ENCODE peak calls at places on chromosomes 1 and 21, in seven cellular contexts. B is OCI-LY7; P is CD8-positive, alpha-beta T cell; K is body of pancreas; Q is upper lobe of right lung; A is PC-9; M is heart right ventricle. V is an unnamed sample. For H3K9me3, the result is how much of the 10 kb centered on the place peaks cover.

GRCh38 chr1:58454343-58454742 is 92.2 kb downstream of the OMA1 start:
- DNase-seq in B (no peak), P (no peak), K (no peak), Q (no peak), A (no peak), M (no peak), V (no peak)

GRCh38 chr21:42255038-42255601 is 36.2 kb downstream of the ABCG1 start:
- DNase-seq in B (peak), P (no peak), K (no peak), Q (no peak), A (no peak), M (no peak), V (no peak)

GRCh38 chr1:74161494-74161893 is 36.5 kb downstream of the LRRIQ3 start:
- DNase-seq in B (no peak), P (no peak), K (no peak), Q (no peak), A (no peak), M (no peak), V (no peak)

GRCh38 chr1:159171688-159172501 is 480 bp downstream of the CADM3 start:
- DNase-seq in B (no peak), P (no peak), K (no peak), Q (no peak), A (no peak), M (peak), V (no peak)

GRCh38 chr21:42781150-42781980 is 98.0 kb downstream of the WDR4 start:
- DNase-seq in B (no peak), P (no peak), K (peak), Q (peak), A (peak), M (no peak), V (no peak)

GRCh38 chr1:42736152-42736551 is 3.9 kb downstream of the CLDN19 start:
- DNase-seq in B (peak), P (no peak), K (no peak), Q (no peak), A (peak), M (no peak), V (no peak)

GRCh38 chr1:62691062-62691844 is 3.1 kb upstream of the DOCK7 start:
- DNase-seq in B (no peak), P (no peak), K (no peak), Q (no peak), A (no peak), M (no peak), V (no peak)

GRCh38 chr1:230103341-230104173 is 36.5 kb downstream of the GALNT2 start:
- DNase-seq in B (no peak), P (no peak), K (no peak), Q (no peak), A (no peak), M (no peak), V (no peak)

GRCh38 chr1:207454046-207454964 is at the start of gene CR2:
- DNase-seq in B (peak), P (peak), K (peak), Q (peak), A (peak), M (peak), V (no peak)

GRCh38 chr1:192133350-192133950 is 24.8 kb upstream of the RGS18 start:
- DNase-seq in B (no peak), P (no peak), K (no peak), Q (no peak), A (no peak), M (no peak), V (no peak)

GRCh38 chr1:55334140-55334539 is 119.0 kb upstream of the USP24 start:
- DNase-seq in B (no peak), P (no peak), K (no peak), Q (no peak), A (no peak), M (no peak), V (no peak)

GRCh38 chr1:5954964-5955363 is 37.3 kb downstream of the NPHP4 start:
- DNase-seq in B (peak), P (no peak), K (no peak), Q (no peak), A (no peak), M (no peak), V (no peak)

GRCh38 chr21:39114871-39115658 is 68.2 kb downstream of the PSMG1 start:
- DNase-seq in B (no peak), P (no peak), K (no peak), Q (no peak), A (peak), M (no peak), V (no peak)

GRCh38 chr21:41948404-41948895 is 5.4 kb downstream of the C2CD2 start:
- DNase-seq in B (no peak), P (no peak), K (no peak), Q (no peak), A (no peak), M (no peak), V (no peak)

GRCh38 chr1:117860906-117861610 is 68.4 kb downstream of the GDAP2 start:
- DNase-seq in B (no peak), P (no peak), K (no peak), Q (no peak), A (no peak), M (no peak), V (no peak)

GRCh38 chr1:25503551-25504426 is 39.6 kb upstream of the LDLRAP1 start:
- DNase-seq in B (peak), P (peak), K (peak), Q (peak), A (peak), M (peak), V (no peak)

GRCh38 chr1:222073307-222073995 is 331.6 kb upstream of the DUSP10 start:
- DNase-seq in B (no peak), P (no peak), K (no peak), Q (no peak), A (no peak), M (no peak), V (no peak)

GRCh38 chr1:1788646-1789431 is 10.6 kb upstream of the NADK start:
- DNase-seq in B (peak), P (no peak), K (peak), Q (no peak), A (peak), M (no peak), V (no peak)

GRCh38 chr1:160186246-160186645 is 4.1 kb upstream of the CASQ1 start:
- DNase-seq in B (no peak), P (no peak), K (no peak), Q (no peak), A (no peak), M (no peak), V (no peak)

GRCh38 chr1:162168261-162168660 is 98.8 kb downstream of the NOS1AP start:
- DNase-seq in B (no peak), P (no peak), K (peak), Q (no peak), A (peak), M (no peak), V (no peak)

GRCh38 chr1:225766967-225767413 is 10.6 kb upstream of the SRP9 start:
- DNase-seq in B (peak), P (no peak), K (no peak), Q (no peak), A (no peak), M (no peak), V (no peak)

GRCh38 chr1:114558548-114558947 is 22.9 kb downstream of the BCAS2 start:
- DNase-seq in B (peak), P (no peak), K (no peak), Q (no peak), A (no peak), M (no peak), V (no peak)

GRCh38 chr1:30034627-30035521 is 688.5 kb downstream of the MATN1 start:
- DNase-seq in B (no peak), P (no peak), K (no peak), Q (peak), A (peak), M (no peak), V (no peak)

GRCh38 chr1:48645883-48646282 is 130.8 kb downstream of the BEND5 start:
- DNase-seq in B (no peak), P (no peak), K (no peak), Q (no peak), A (no peak), M (no peak), V (no peak)

GRCh38 chr1:190320952-190321351 is 156.7 kb downstream of the BRINP3 start:
- DNase-seq in B (no peak), P (no peak), K (no peak), Q (no peak), A (peak), M (no peak), V (no peak)

GRCh38 chr1:150194381-150195031 is 41.4 kb downstream of the ANP32E start:
- DNase-seq in B (no peak), P (no peak), K (no peak), Q (no peak), A (no peak), M (no peak), V (no peak)

GRCh38 chr21:16419188-16419874 is 689.5 kb downstream of the USP25 start:
- DNase-seq in B (no peak), P (no peak), K (peak), Q (peak), A (peak), M (peak), V (peak)

GRCh38 chr1:98405581-98406059 is 255.9 kb upstream of the SNX7 start:
- DNase-seq in B (no peak), P (no peak), K (no peak), Q (no peak), A (no peak), M (no peak), V (no peak)

GRCh38 chr1:55860816-55861519 is 645.8 kb upstream of the USP24 start:
- DNase-seq in B (no peak), P (no peak), K (no peak), Q (no peak), A (no peak), M (no peak), V (no peak)

GRCh38 chr1:109598655-109599054 is 20.8 kb downstream of the GNAT2 start:
- DNase-seq in B (no peak), P (no peak), K (no peak), Q (no peak), A (no peak), M (no peak), V (no peak)

GRCh38 chr1:220798338-220798737 is 11.6 kb downstream of the MTARC1 start:
- DNase-seq in B (no peak), P (no peak), K (no peak), Q (no peak), A (peak), M (no peak), V (no peak)

GRCh38 chr1:22772054-22772453 is 61.4 kb downstream of the EPHB2 start:
- DNase-seq in B (no peak), P (no peak), K (no peak), Q (no peak), A (no peak), M (no peak), V (no peak)

GRCh38 chr1:152912471-152912870 is 4.1 kb downstream of the IVL start:
- DNase-seq in B (no peak), P (no peak), K (no peak), Q (no peak), A (no peak), M (no peak), V (no peak)
- H3K9me3 ChIP-seq in B (under half), P (under half), K (under half), Q (under half), A (under half), M (under half), V (under half)

DNA sequence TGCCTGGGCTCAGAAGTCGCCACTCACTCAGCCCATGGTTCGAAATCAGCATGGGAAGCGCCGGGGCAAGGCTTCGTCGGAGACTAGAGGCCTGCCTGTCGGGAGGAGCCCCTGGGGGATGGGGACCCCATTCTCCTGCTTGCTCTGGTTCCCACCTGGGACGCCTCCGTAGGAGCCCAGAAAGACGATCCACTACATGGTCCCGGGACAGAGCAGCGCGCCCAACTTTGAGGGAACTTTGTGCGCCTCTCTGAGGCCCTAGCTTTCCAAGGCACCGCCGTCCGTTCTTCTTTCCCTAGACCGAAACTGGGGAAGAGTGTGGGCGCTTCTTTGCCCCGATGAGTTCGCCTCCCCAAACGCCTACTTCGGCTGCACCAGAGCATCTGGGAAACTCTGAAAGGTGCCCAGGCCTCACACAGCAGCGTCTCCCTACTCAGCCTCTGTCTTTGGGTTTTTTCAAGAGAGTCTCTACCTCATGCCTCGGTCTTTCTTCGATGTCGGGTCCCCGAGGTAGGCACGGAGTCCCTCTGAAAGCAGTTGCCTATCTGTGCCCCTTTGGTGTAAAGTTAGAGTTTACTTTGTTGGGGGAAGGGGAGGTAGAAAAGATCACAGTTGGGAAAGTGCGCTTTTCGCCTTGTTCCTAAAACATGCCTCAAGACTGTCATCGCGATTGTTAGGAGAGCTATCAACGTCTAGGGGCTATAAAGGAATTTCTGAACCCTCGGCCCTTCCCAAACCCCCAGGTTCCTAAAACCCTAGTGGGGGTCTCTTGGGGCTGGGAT is 14.0 kb downstream of the NR5A2 start:
- DNase-seq in B (no peak), P (no peak), K (no peak), Q (no peak), A (no peak), M (no peak), V (no peak)
- H3K4me3 ChIP-seq in B (no peak), P (no peak), K (peak), Q (peak), A (no peak), M (peak), V (peak)

GRCh38 chr1:111620412-111620971 is 903 bp downstream of the RAP1A start:
- DNase-seq in B (peak), P (no peak), K (no peak), Q (no peak), A (peak), M (no peak), V (no peak)

GRCh38 chr1:111619635-111620411 is at the start of gene RAP1A:
- DNase-seq in B (peak), P (peak), K (peak), Q (peak), A (peak), M (peak), V (peak)

GRCh38 chr1:111622166-111622565 is 2.6 kb downstream of the RAP1A start:
- DNase-seq in B (no peak), P (no peak), K (no peak), Q (no peak), A (no peak), M (no peak), V (no peak)

GRCh38 chr1:111618953-111619634 is 495 bp upstream of the RAP1A start:
- DNase-seq in B (no peak), P (no peak), K (no peak), Q (no peak), A (no peak), M (no peak), V (no peak)

DNA sequence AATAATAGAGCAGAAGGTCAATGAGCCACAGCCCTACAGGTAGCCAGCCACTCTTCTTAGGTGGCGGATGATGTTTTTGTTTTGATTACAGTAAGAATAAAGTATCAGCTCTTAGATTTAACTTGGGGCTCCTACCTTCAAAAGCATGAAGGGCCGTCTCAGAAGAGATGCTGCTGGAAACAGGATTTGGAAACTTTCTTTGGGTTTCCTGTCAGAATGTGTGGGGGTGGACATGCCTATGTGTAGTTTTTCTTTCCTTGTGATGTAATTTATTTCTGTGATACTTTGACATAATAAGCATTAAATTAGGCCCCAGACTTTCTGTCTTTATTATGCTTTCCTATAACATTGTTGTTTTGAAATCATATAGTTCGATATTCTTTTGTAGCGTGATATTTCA is 1.5 kb downstream of the RAP1A start:
- DNase-seq in B (no peak), P (no peak), K (no peak), Q (no peak), A (no peak), M (no peak), V (no peak)
- H3K9me3 ChIP-seq in B (under half), P (under half), K (under half), Q (under half), A (under half), M (under half), V (under half)

DNA sequence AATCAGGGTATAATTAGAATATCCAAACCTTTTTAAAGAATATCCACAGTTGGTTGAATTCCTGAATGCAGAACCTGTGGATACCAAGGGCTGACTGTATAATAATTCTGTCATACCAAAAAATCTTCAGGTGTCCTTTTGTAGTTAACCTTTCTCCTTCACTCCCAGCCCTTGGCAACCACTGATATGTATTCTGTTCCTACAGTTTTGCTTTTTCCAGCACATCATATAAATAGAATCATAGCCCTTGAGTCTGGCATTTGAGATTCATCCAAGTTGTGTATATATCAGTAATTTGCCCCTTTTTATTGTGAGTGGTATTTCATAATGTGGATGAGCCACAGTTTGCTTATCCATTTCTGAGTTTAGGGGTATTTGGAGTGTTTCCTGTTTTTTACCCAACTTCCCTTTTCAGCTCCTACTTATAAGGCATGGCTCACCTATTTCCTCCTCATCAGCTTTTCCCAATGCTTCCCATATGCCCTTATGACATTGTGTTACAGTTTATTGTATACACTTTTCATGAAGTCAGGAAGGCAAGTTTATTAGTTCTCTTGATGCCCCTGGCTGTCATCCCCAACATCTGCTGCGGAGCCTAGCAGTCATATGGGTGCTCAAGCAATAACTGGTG is 35.0 kb upstream of the AGO1 start:
- DNase-seq in B (no peak), P (no peak), K (no peak), Q (no peak), A (no peak), M (no peak), V (no peak)
- H3K4me3 ChIP-seq in B (no peak), P (no peak), K (no peak), Q (no peak), A (no peak), M (no peak), V (no peak)

GRCh38 chr21:45326169-45326833 is 38.6 kb upstream of the POFUT2 start:
- DNase-seq in B (no peak), P (no peak), K (no peak), Q (peak), A (no peak), M (no peak), V (no peak)

GRCh38 chr21:45327458-45328197 is 39.9 kb upstream of the POFUT2 start:
- DNase-seq in B (no peak), P (no peak), K (no peak), Q (peak), A (no peak), M (no peak), V (no peak)

GRCh38 chr21:45328198-45329087 is 40.7 kb upstream of the POFUT2 start:
- DNase-seq in B (no peak), P (no peak), K (no peak), Q (peak), A (no peak), M (no peak), V (no peak)

GRCh38 chr21:45325206-45326168 is 37.8 kb upstream of the POFUT2 start:
- DNase-seq in B (no peak), P (no peak), K (no peak), Q (peak), A (no peak), M (no peak), V (no peak)

GRCh38 chr21:45326834-45327457 is 39.3 kb upstream of the POFUT2 start:
- DNase-seq in B (no peak), P (no peak), K (no peak), Q (peak), A (no peak), M (no peak), V (no peak)
- H3K9me3 ChIP-seq in B (under half), P (under half), K (under half), Q (under half), A (under half), M (under half), V (under half)

V was measured in tibial nerve.